ENCODE peak calls at places on chromosomes 1 and 21, in five cellular contexts. L is mesenchymal stem cell, C is IMR-90, H is neuronal stem cell, W is H1. S is an unnamed sample. For H3K36me3, the result is how much of the 10 kb centered on the place peaks cover.

GRCh38 chr21:46179708-46180078 is 4.6 kb downstream of the SPATC1L start:
- DNase-seq in L (no peak), H (no peak), C (no peak), W (no peak), S (no peak)

GRCh38 chr1:199734186-199734585 is 293.3 kb upstream of the NR5A2 start:
- DNase-seq in W (no peak), C (no peak), H (no peak), L (no peak), S (peak)

GRCh38 chr1:173017792-173018191 is 32.9 kb downstream of the TNFSF18 start:
- DNase-seq in W (no peak), C (no peak), L (no peak), H (no peak), S (no peak)

GRCh38 chr1:66364578-66365391 is 169.2 kb upstream of the SGIP1 start:
- DNase-seq in H (no peak), C (peak), W (no peak), L (no peak), S (no peak)

GRCh38 chr21:46097826-46098286 is at the start of gene COL6A2:
- DNase-seq in L (peak), C (peak), H (peak), W (peak), S (peak)

GRCh38 chr1:109394591-109395281 is 3.0 kb downstream of the SORT1 start:
- DNase-seq in L (no peak), C (no peak), H (no peak), W (no peak), S (no peak)

GRCh38 chr1:78833491-78833890 is 173.0 kb downstream of the ADGRL4 start:
- DNase-seq in L (peak), W (no peak), H (no peak), C (peak), S (no peak)

GRCh38 chr1:17010601-17011438 is 908 bp downstream of the ATP13A2 start:
- DNase-seq in C (peak), H (no peak), W (no peak), L (peak), S (peak)

DNA sequence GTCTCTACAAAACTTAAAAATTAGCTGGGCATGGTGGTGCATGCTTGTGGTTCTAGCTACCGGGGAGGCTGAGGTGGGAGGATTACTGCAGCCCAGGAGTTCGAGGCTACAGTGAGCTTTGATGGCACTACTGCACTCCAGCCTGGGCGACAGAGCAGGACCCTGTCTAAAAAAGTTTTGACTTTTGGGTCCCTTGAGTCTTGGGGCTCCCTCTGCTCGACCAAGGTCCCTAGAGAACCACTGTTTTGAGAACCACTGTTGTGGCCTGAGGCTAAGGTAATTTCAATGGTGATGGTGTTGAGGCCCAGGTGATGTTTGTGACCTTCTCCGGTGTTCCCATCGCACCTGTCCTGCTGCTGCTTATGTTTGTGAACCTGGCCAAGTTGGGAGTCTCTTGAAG is 3.1 kb upstream of the CAMTA1 start:
- DNase-seq in H (no peak), C (no peak), W (no peak), L (no peak), S (no peak)
- H3K36me3 ChIP-seq in H (under half), C (under half), W (under half), L (under half), S (under half)

GRCh38 chr1:169765580-169766331 is 29.0 kb downstream of the METTL18 start:
- DNase-seq in L (no peak), C (no peak), W (no peak), H (no peak), S (no peak)
- H2BK15ac ChIP-seq in L (no peak), C (no peak), W (no peak), H (no peak), S (no peak)

DNA sequence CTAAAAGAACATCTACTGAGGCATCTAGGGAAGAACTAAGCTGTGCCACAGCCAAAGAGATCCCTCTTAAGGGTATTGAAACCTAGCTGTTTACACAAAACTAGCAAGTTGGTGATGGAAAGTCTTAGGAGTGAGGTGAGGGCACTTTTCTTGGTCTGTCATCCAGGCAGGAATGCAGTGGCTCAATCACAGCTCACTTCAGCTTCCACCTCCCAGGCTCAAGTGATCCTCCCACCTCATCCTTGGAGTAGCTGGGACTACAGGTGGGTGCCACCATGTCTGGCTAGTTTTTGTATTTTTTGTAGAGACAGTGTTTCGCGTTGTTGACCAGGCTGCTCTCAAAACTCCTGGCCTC is 2.4 kb downstream of the PLEKHO1 start:
- DNase-seq in H (no peak), C (no peak), W (no peak), L (peak), S (peak)
- H3K36me3 ChIP-seq in H (under half), C (under half), W (under half), L (under half), S (under half)

GRCh38 chr21:38968887-38969543 is 163.3 kb downstream of the ETS2 start:
- DNase-seq in C (no peak), L (no peak), H (no peak), W (no peak), S (no peak)
- H2BK15ac ChIP-seq in C (no peak), L (no peak), H (no peak), W (no peak), S (no peak)

GRCh38 chr1:242056988-242057744 is 58.3 kb upstream of the MAP1LC3C start:
- DNase-seq in H (no peak), C (no peak), L (no peak), W (no peak), S (no peak)
- H3K36me3 ChIP-seq in H (under half), C (under half), L (under half), W (under half), S (under half)

DNA sequence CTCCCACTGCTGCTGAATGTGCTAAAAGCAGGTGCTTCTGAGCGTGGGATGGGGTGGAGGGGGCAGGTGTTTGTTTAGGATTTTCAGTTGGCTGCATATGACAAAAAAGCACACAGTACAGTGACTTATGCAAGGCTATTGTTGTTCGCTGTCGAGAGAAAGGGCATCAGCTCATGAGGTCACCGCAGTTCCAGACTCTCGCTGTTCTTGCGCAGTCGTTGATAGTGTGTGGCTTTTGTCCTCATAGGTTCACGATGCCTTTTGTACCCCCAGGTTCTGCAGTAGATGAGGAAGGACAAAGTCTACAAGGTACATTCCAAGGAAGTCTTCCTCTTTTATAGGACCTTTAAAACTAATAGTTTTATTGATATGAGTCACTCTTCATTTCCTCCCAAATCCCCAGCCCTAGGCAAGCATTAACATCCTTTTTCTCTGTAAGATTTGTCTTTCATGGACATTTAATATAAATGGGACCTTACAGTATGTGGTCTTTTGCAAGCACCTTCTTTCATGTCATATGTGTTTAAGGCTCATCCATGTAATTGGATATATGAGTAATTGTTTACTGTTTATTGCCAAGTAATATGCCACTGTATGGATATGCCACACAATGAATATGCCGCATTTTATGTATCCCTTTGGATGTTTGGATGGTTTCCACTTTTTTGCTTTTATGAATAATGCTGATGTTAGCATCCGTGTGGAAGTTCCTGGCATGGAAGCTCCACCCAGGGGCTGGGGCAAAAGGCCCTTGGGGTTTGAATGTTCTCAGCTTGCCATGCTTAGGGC is 14.5 kb upstream of the NLRP3 start:
- DNase-seq in C (no peak), W (no peak), L (no peak), H (no peak), S (no peak)
- H2BK15ac ChIP-seq in C (no peak), W (no peak), L (no peak), H (no peak), S (no peak)

GRCh38 chr1:220160027-220160426 is 66.1 kb downstream of the IARS2 start:
- DNase-seq in C (no peak), W (no peak), L (no peak), H (no peak), S (no peak)

GRCh38 chr1:220156620-220157146 is 62.8 kb downstream of the IARS2 start:
- DNase-seq in H (no peak), L (no peak), C (no peak), W (no peak), S (no peak)

GRCh38 chr1:220159026-220159425 is 65.1 kb downstream of the IARS2 start:
- DNase-seq in H (no peak), L (no peak), W (no peak), C (no peak), S (no peak)

GRCh38 chr1:220153147-220153546 is 59.2 kb downstream of the IARS2 start:
- DNase-seq in C (no peak), H (no peak), L (no peak), W (no peak), S (peak)

DNA sequence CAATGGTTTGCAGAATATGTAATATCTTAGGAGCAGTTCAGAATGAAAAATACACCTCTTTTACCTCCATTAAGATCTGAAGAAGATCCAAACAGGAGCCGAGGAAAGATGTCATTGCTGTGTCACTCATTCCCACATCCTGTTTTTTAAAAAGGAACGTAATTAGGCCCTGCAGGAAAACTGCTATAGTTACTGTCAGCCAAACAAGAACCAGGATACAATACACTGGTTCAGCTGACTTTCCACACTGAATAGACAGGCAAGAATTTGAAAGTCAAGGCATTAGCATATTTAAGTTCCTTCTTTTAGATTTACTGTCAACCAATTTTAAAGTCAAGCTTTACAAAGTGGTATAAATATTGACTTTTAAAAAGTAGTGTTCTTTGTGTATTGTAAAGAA is 63.8 kb downstream of the IARS2 start:
- DNase-seq in L (no peak), H (no peak), W (no peak), C (no peak), S (no peak)
- H3K36me3 ChIP-seq in L (half or more), H (under half), W (under half), C (under half), S (under half)

GRCh38 chr1:10934150-10934818 is 78.2 kb upstream of the TARDBP start:
- DNase-seq in H (no peak), C (no peak), W (no peak), L (no peak), S (no peak)
- H2BK15ac ChIP-seq in H (peak), C (no peak), W (no peak), L (no peak), S (no peak)

GRCh38 chr21:37166733-37167132 is 93.7 kb downstream of the TTC3 start:
- DNase-seq in C (no peak), L (no peak), W (no peak), H (no peak), S (peak)

GRCh38 chr21:37168666-37169065 is 95.6 kb downstream of the TTC3 start:
- DNase-seq in L (no peak), C (no peak), H (no peak), W (no peak), S (peak)

GRCh38 chr21:37164742-37165141 is 91.7 kb downstream of the TTC3 start:
- DNase-seq in H (no peak), W (no peak), C (no peak), L (peak), S (no peak)

GRCh38 chr21:37159949-37160348 is 86.9 kb downstream of the TTC3 start:
- DNase-seq in C (no peak), L (no peak), W (no peak), H (no peak), S (no peak)

DNA sequence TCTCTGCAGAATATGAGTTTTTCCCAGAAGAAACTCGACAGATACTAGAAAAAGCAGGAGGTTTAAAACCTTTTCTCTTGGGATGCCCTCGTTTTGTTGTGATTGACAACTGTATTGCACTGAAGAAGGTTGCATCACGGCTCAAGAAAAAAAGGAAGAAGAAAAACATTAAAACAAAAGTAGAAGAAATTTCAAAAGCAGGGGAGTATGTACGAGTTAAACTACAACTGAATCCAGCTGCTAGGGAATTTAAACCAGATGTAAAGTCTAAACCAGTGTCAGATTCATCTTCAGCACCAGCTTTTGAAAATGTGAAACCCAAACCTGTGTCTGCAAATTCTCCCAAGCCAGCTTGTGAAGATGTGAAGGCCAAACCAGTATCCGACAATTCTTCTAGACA is 92.6 kb downstream of the TTC3 start:
- DNase-seq in L (no peak), W (no peak), C (no peak), H (no peak), S (no peak)
- H3K36me3 ChIP-seq in L (half or more), W (under half), C (under half), H (under half), S (under half)